ENCODE peak calls at places on chromosomes 1 and 21, in five cellular contexts. Y, J, P, K and H are unnamed samples.

GRCh38 chr1:41695118-41695517 is 210.6 kb upstream of the EDN2 start:
- DNase-seq in J (no peak), P (no peak), Y (no peak), K (peak), H (peak)

GRCh38 chr1:243801378-243801777 is 48.7 kb downstream of the AKT3 start:
- DNase-seq in P (no peak), J (no peak), K (no peak), Y (no peak), H (no peak)

GRCh38 chr1:64886877-64887276 is 79.5 kb downstream of the JAK1 start:
- DNase-seq in J (no peak), P (no peak), K (no peak), Y (no peak), H (no peak)

GRCh38 chr1:9850442-9851162 is 26.8 kb upstream of the CLSTN1 start:
- DNase-seq in P (no peak), Y (no peak), K (no peak), J (no peak), H (no peak)

GRCh38 chr1:233518344-233518743 is 95.6 kb upstream of the KCNK1 start:
- DNase-seq in K (peak), P (no peak), J (peak), Y (no peak), H (peak)

GRCh38 chr1:235513495-235514366 is 9.5 kb upstream of the B3GALNT2 start:
- DNase-seq in Y (no peak), J (peak), P (no peak), K (peak), H (peak)

GRCh38 chr1:2561446-2561845 is 5.3 kb downstream of the TNFRSF14 start:
- DNase-seq in J (no peak), K (no peak), Y (no peak), P (no peak), H (no peak)

GRCh38 chr1:33615546-33615945 is 143.1 kb downstream of the ZSCAN20 start:
- DNase-seq in Y (no peak), J (no peak), K (no peak), P (no peak), H (no peak)

GRCh38 chr1:228341450-228341813 is 65.2 kb downstream of the TRIM11 start:
- DNase-seq in K (no peak), Y (no peak), J (no peak), P (peak), H (no peak)

GRCh38 chr1:62746086-62746808 is 37.7 kb upstream of the ATG4C start:
- DNase-seq in Y (no peak), J (peak), P (no peak), K (no peak), H (peak)

GRCh38 chr1:216005916-216006315 is 417.3 kb downstream of the USH2A start:
- DNase-seq in K (no peak), P (no peak), Y (no peak), J (no peak), H (no peak)

GRCh38 chr1:155002479-155003226 is at the start of gene ZBTB7B:
- DNase-seq in P (no peak), J (no peak), K (no peak), Y (no peak), H (peak)

GRCh38 chr1:231338270-231339128 is at the start of gene SPRTN:
- DNase-seq in Y (no peak), P (no peak), J (no peak), K (peak), H (peak)

GRCh38 chr1:2553871-2554620 is 2.1 kb upstream of the TNFRSF14 start:
- DNase-seq in P (no peak), K (no peak), Y (no peak), J (no peak), H (no peak)

GRCh38 chr1:44294588-44295007 is 60.5 kb downstream of the ERI3 start:
- DNase-seq in K (peak), Y (no peak), J (peak), P (no peak), H (peak)

GRCh38 chr1:209723761-209724693 is 19.4 kb downstream of the HSD11B1 start:
- DNase-seq in K (no peak), P (no peak), J (no peak), Y (no peak), H (no peak)

GRCh38 chr21:42534361-42534900 is 20.8 kb downstream of the SLC37A1 start:
- DNase-seq in Y (no peak), P (no peak), J (no peak), K (no peak), H (peak)

GRCh38 chr1:228094432-228095016 is 8.6 kb downstream of the C1orf35 start:
- DNase-seq in Y (no peak), K (no peak), J (no peak), P (no peak), H (no peak)

GRCh38 chr1:86356247-86356646 is 39.9 kb downstream of the ODF2L start:
- DNase-seq in Y (no peak), P (no peak), J (no peak), K (no peak), H (no peak)

GRCh38 chr1:27832762-27833161 is 2.2 kb downstream of the PPP1R8 start:
- DNase-seq in J (no peak), P (no peak), Y (no peak), K (no peak), H (no peak)